ENCODE peak calls at places on chromosome 2, in five cellular contexts. J is right atrium auricular region, T is spleen, H is aorta, I is right cardiac atrium. F is an unnamed sample.

GRCh38 chr2:188295067-188295685 is 3.5 kb downstream of the GULP1 start:
- DNase-seq in J (no peak), T (no peak), H (no peak), I (no peak), F (no peak)

GRCh38 chr2:66604911-66605310 is 170.0 kb downstream of the MEIS1 start:
- DNase-seq in I (no peak), J (no peak), T (no peak), H (no peak), F (no peak)

GRCh38 chr2:241852116-241852980 is 6.3 kb downstream of the PDCD1 start:
- DNase-seq in H (peak; percentile 53), I (peak; percentile 49), J (no peak), T (peak; percentile 73), F (peak; percentile 13)

GRCh38 chr2:186068154-186068826 is 329.7 kb downstream of the FSIP2 start:
- DNase-seq in J (no peak), I (no peak), T (no peak), H (no peak), F (peak; percentile 30)

GRCh38 chr2:97712693-97713295 is 582 bp upstream of the ZAP70 start:
- DNase-seq in H (no peak), T (peak; percentile 75), J (no peak), I (no peak), F (no peak)

GRCh38 chr2:152336103-152336853 is 1.3 kb downstream of the FMNL2 start:
- DNase-seq in H (peak; percentile 76), I (peak; percentile 81), T (peak; percentile 83), J (peak; percentile 75), F (peak; percentile 73)

GRCh38 chr2:199811360-199811759 is 39.6 kb downstream of the FTCDNL1 start:
- DNase-seq in I (no peak), J (no peak), H (no peak), T (no peak), F (no peak)

GRCh38 chr2:232876978-232877441 is 6.9 kb downstream of the SNORC start:
- DNase-seq in J (no peak), I (no peak), T (peak; percentile 73), H (no peak), F (no peak)

GRCh38 chr2:56448999-56449431 is 265.2 kb downstream of the CCDC85A start:
- DNase-seq in I (no peak), T (no peak), J (no peak), H (no peak), F (no peak)

GRCh38 chr2:27507293-27507692 is 10.7 kb downstream of the GCKR start:
- DNase-seq in I (no peak), J (no peak), T (no peak), H (no peak), F (no peak)

GRCh38 chr2:141362311-141362710 is 768.5 kb downstream of the LRP1B start:
- DNase-seq in T (no peak), H (no peak), J (no peak), I (no peak), F (no peak)

GRCh38 chr2:887639-888038 is 63.0 kb upstream of the SNTG2 start:
- DNase-seq in T (no peak), H (no peak), J (no peak), I (no peak), F (no peak)

GRCh38 chr2:21078296-21078695 is 34.4 kb upstream of the APOB start:
- DNase-seq in T (no peak), I (no peak), H (no peak), J (no peak), F (no peak)

GRCh38 chr2:120856421-120856862 is 120.8 kb downstream of the GLI2 start:
- DNase-seq in I (peak; percentile 53), J (no peak), H (peak; percentile 47), T (peak; percentile 54), F (no peak)

GRCh38 chr2:211766689-211767088 is 771.9 kb downstream of the ERBB4 start:
- DNase-seq in T (no peak), H (no peak), J (no peak), I (no peak), F (no peak)

GRCh38 chr2:171237754-171238505 is 77.2 kb upstream of the TLK1 start:
- DNase-seq in I (no peak), J (no peak), H (no peak), T (no peak), F (no peak)

GRCh38 chr2:68832161-68832869 is 38.9 kb downstream of the BMP10 start:
- DNase-seq in J (peak; percentile 86), I (peak; percentile 75), H (peak; percentile 90), T (peak; percentile 83), F (peak; percentile 31)

GRCh38 chr2:190722061-190722759 is 73.3 kb downstream of the NAB1 start:
- DNase-seq in I (no peak), J (no peak), T (no peak), H (no peak), F (no peak)

GRCh38 chr2:21356076-21356856 is 232.5 kb downstream of the TDRD15 start:
- DNase-seq in I (no peak), J (no peak), H (no peak), T (no peak), F (no peak)

GRCh38 chr2:105538840-105539239 is 140.0 kb upstream of the FHL2 start:
- DNase-seq in T (no peak), J (peak; percentile 51), I (no peak), H (no peak), F (no peak)

GRCh38 chr2:240820014-240820606 is at the start of gene KIF1A:
- DNase-seq in T (peak; percentile 44), I (peak; percentile 87), J (no peak), H (no peak), F (peak; percentile 11)

GRCh38 chr2:240818543-240819403 is 1.2 kb downstream of the KIF1A start:
- DNase-seq in J (no peak), I (peak; percentile 52), T (peak; percentile 67), H (no peak), F (peak; percentile 10)

GRCh38 chr2:240820607-240821428 is 799 bp upstream of the KIF1A start:
- DNase-seq in J (no peak), I (peak; percentile 58), T (peak; percentile 64), H (no peak), F (peak; percentile 9)

GRCh38 chr2:240818293-240818542 is 1.8 kb downstream of the KIF1A start:
- DNase-seq in H (no peak), I (peak; percentile 35), T (peak; percentile 50), J (no peak), F (no peak)

GRCh38 chr2:240819404-240820013 is 510 bp downstream of the KIF1A start:
- DNase-seq in H (no peak), T (no peak), J (no peak), I (peak; percentile 55), F (peak; percentile 5)
- H3K27me3 ChIP-seq in H (peaks cover 5% of the 10 kb centered on the region), T (peaks cover 62% of the 10 kb centered on the region), J (peaks cover 6% of the 10 kb centered on the region), I (no peaks in the 10 kb centered on the region), F (peaks cover 96% of the 10 kb centered on the region)

DNA sequence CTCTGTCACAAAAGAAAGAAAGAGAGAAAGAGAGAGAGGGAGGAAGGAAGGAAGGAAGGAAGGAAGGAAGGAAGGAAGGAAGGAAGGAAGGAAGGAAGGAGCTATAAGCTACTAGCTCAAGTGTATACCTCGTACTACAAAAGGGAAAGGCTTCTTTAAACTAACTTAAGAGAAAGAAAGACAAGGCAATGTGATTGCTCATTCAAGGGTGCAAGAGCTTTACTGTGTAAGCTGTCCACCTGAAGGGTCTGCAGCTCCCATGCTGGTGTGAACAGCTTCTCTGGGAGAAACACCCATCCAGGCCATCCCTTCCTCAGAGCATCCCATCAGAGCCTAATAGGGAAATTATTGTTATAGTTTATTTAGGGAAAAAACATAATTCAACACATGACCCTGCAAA is 286.1 kb upstream of the ID2 start:
- DNase-seq in H (no peak), T (no peak), I (no peak), J (no peak), F (no peak)
- H3K4me1 ChIP-seq in H (no peaks in the 10 kb centered on the region), T (peaks cover 9% of the 10 kb centered on the region), I (no peaks in the 10 kb centered on the region), J (no peaks in the 10 kb centered on the region), F (no peaks in the 10 kb centered on the region)

GRCh38 chr2:127423476-127423840 is 5.2 kb downstream of the PROC start:
- DNase-seq in J (peak; percentile 55), I (peak; percentile 42), T (no peak), H (no peak), F (no peak)

GRCh38 chr2:127421871-127422618 is 3.8 kb downstream of the PROC start:
- DNase-seq in J (peak; percentile 52), H (no peak), T (no peak), I (peak; percentile 44), F (no peak)

GRCh38 chr2:127423880-127424279 is 5.7 kb downstream of the PROC start:
- DNase-seq in J (no peak), I (no peak), T (no peak), H (no peak), F (no peak)

GRCh38 chr2:127421116-127421800 is 3.0 kb downstream of the PROC start:
- DNase-seq in I (peak; percentile 21), H (no peak), T (no peak), J (no peak), F (no peak)

DNA sequence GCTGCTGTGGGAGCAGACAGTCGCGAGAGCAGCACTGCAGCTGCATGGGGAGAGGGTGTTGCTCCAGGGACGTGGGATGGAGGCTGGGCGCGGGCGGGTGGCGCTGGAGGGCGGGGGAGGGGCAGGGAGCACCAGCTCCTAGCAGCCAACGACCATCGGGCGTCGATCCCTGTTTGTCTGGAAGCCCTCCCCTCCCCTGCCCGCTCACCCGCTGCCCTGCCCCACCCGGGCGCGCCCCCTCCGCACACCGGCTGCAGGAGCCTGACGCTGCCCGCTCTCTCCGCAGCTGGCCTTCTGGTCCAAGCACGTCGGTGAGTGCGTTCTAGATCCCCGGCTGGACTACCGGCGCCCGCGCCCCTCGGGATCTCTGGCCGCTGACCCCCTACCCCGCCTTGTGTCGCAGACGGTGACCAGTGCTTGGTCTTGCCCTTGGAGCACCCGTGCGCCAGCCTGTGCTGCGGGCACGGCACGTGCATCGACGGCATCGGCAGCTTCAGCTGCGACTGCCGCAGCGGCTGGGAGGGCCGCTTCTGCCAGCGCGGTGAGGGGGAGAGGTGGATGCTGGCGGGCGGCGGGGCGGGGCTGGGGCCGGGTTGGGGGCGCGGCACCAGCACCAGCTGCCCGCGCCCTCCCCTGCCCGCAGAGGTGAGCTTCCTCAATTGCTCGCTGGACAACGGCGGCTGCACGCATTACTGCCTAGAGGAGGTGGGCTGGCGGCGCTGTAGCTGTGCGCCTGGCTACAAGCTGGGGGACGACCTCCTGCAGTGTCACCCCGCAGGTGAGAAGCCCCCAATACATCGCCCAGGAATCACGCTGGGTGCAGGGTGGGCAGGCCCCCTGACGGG is 4.6 kb downstream of the PROC start:
- DNase-seq in T (peak; percentile 89), J (peak; percentile 54), I (peak; percentile 52), H (no peak), F (no peak)
- H3K27me3 ChIP-seq in T (peaks cover 20% of the 10 kb centered on the region), J (peaks cover 17% of the 10 kb centered on the region), I (no peaks in the 10 kb centered on the region), H (no peaks in the 10 kb centered on the region), F (peaks cover 85% of the 10 kb centered on the region)

GRCh38 chr2:47172156-47172921 is 17.2 kb upstream of the STPG4 start:
- DNase-seq in T (no peak), I (no peak), H (peak; percentile 54), J (no peak), F (no peak)
- H3K4me1 ChIP-seq in T (peaks cover 77% of the 10 kb centered on the region), I (no peaks in the 10 kb centered on the region), H (peaks cover 4% of the 10 kb centered on the region), J (peaks cover 67% of the 10 kb centered on the region), F (peaks cover 89% of the 10 kb centered on the region)